ENCODE peak calls at places on chromosomes 12 and 14, in seven cellular contexts. S is neural progenitor cell, U is OCI-LY7, X is PC-3, L is GM23338, Y is MM.1S, V is HCT116. E is an unnamed sample.

GRCh38 chr12:26196424-26196722 is 1.0 kb downstream of the SSPN start:
- DNase-seq in S (no peak), U (no peak), X (no peak), L (no peak), Y (no peak), V (no peak), E (peak; percentile 19)

GRCh38 chr14:50040401-50040775 is 76.0 kb downstream of the VCPKMT start:
- DNase-seq in S (no peak), U (peak; percentile 61), X (peak; percentile 91), L (no peak), Y (peak; percentile 28), V (no peak), E (peak; percentile 71)

GRCh38 chr12:109910969-109911348 is 10.9 kb downstream of the TCHP start:
- DNase-seq in S (peak; percentile 77), U (peak; percentile 30), X (peak; percentile 64), L (peak; percentile 93), Y (no peak), V (peak; percentile 43), E (peak; percentile 20)

GRCh38 chr12:88305491-88305890 is 163.4 kb downstream of the TMTC3 start:
- DNase-seq in S (no peak), U (no peak), X (peak; percentile 3), L (no peak), Y (no peak), V (no peak), E (no peak)

GRCh38 chr12:57118711-57119271 is 7.6 kb upstream of the STAT6 start:
- DNase-seq in S (no peak), U (peak; percentile 38), X (peak; percentile 87), L (no peak), Y (no peak), V (no peak), E (no peak)

GRCh38 chr14:28767851-28768548 is 1.4 kb downstream of the FOXG1 start:
- DNase-seq in S (peak; percentile 78), U (no peak), X (no peak), L (peak; percentile 94), Y (no peak), V (no peak), E (peak; percentile 49)

GRCh38 chr14:58815046-58815701 is 177.4 kb downstream of the DACT1 start:
- DNase-seq in S (no peak), U (no peak), X (peak; percentile 40), L (no peak), Y (no peak), V (no peak), E (no peak)

GRCh38 chr14:105968291-105968690 is 441.9 kb downstream of the TMEM121 start:
- DNase-seq in S (no peak), U (no peak), X (no peak), L (no peak), Y (no peak), V (no peak), E (no peak)

GRCh38 chr14:79411403-79412174 is 799.7 kb downstream of the DIO2 start:
- DNase-seq in S (no peak), U (no peak), X (peak; percentile 62), L (no peak), Y (no peak), V (no peak), E (no peak)

GRCh38 chr12:42129595-42130204 is 15.0 kb downstream of the GXYLT1 start:
- DNase-seq in S (peak; percentile 66), U (peak; percentile 29), X (peak; percentile 80), L (peak; percentile 79), Y (peak; percentile 39), V (peak; percentile 61), E (peak; percentile 68)

GRCh38 chr14:60734465-60735242 is at the start of gene MNAT1:
- DNase-seq in S (peak; percentile 88), U (peak; percentile 89), X (peak; percentile 95), L (peak; percentile 91), Y (peak; percentile 63), V (peak; percentile 78), E (peak; percentile 88)

GRCh38 chr14:100825691-100826331 is at the start of gene MEG3:
- DNase-seq in S (no peak), U (no peak), X (no peak), L (no peak), Y (no peak), V (no peak), E (no peak)

GRCh38 chr14:101584049-101584859 is 23.0 kb downstream of the DIO3 start:
- DNase-seq in S (no peak), U (no peak), X (no peak), L (peak; percentile 26), Y (no peak), V (no peak), E (peak; percentile 44)

GRCh38 chr12:123469978-123470377 is 12.0 kb downstream of the SNRNP35 start:
- DNase-seq in S (no peak), U (no peak), X (no peak), L (no peak), Y (no peak), V (no peak), E (no peak)

GRCh38 chr14:91219505-91220389 is 24.8 kb downstream of the GPR68 start:
- DNase-seq in S (no peak), U (no peak), X (no peak), L (no peak), Y (no peak), V (no peak), E (no peak)

GRCh38 chr12:64478661-64479060 is 26.7 kb downstream of the TBK1 start:
- DNase-seq in S (no peak), U (no peak), X (no peak), L (no peak), Y (no peak), V (no peak), E (no peak)

DNA sequence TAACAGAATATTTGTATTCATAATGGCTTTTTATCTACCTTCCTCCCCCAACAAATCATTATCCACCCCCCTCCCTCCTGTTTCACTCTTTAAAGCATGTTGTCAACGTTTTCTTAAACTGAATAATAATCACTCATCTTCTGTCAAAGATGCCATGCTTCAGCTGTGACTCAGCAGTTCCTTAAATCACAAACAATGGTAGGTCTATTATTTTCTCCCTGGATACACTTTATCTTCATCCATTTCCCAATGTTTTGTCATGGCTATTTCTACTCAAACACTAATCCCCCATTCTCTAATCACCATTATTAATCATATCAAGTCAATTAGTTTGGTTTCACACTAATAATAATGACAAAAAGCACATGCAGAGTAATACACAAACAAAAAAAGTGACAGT is 6.5 kb downstream of the CLEC12B start:
- DNase-seq in S (no peak), U (no peak), X (peak; percentile 54), L (no peak), Y (no peak), V (no peak), E (no peak)
- H2AFZ ChIP-seq in S (no peak overlapping the region), U (no peak overlapping the region), X (no peak overlapping the region), L (no peak overlapping the region), Y (no peak overlapping the region), V (no peak overlapping the region), E (no peak overlapping the region)

GRCh38 chr14:64937176-64937820 is 5.2 kb downstream of the GPX2 start:
- DNase-seq in S (no peak), U (no peak), X (no peak), L (no peak), Y (peak; percentile 62), V (no peak), E (no peak)
- TF ChIP-seq EZH2phosphoT487 in S (no peak), U (no peak), X (no peak), L (no peak), Y (no peak), V (no peak), E (no peak)

GRCh38 chr14:92846162-92846897 is 52.2 kb downstream of the GOLGA5 start:
- DNase-seq in S (no peak), U (no peak), X (peak; percentile 46), L (no peak), Y (no peak), V (peak; percentile 2), E (peak; percentile 16)

GRCh38 chr14:92847220-92848148 is 53.4 kb downstream of the GOLGA5 start:
- DNase-seq in S (no peak), U (no peak), X (no peak), L (no peak), Y (no peak), V (no peak), E (no peak)

GRCh38 chr14:92850492-92850891 is 56.4 kb downstream of the GOLGA5 start:
- DNase-seq in S (no peak), U (peak; percentile 21), X (no peak), L (no peak), Y (peak; percentile 41), V (no peak), E (no peak)

GRCh38 chr14:92844220-92844619 is 50.1 kb downstream of the GOLGA5 start:
- DNase-seq in S (no peak), U (no peak), X (peak; percentile 39), L (no peak), Y (no peak), V (no peak), E (no peak)

GRCh38 chr14:92848941-92849340 is 54.8 kb downstream of the GOLGA5 start:
- DNase-seq in S (no peak), U (no peak), X (no peak), L (no peak), Y (no peak), V (no peak), E (no peak)
- H3K4me2 ChIP-seq in S (no peak overlapping the region), U (no peak overlapping the region), X (no peak overlapping the region), L (no peak overlapping the region), Y (no peak overlapping the region), V (no peak overlapping the region), E (no peak overlapping the region)

GRCh38 chr12:121289962-121290361 is 6.5 kb downstream of the CAMKK2 start:
- DNase-seq in S (no peak), U (no peak), X (no peak), L (no peak), Y (no peak), V (no peak), E (no peak)

GRCh38 chr12:121287267-121287954 is 9.1 kb downstream of the CAMKK2 start:
- DNase-seq in S (no peak), U (no peak), X (no peak), L (no peak), Y (no peak), V (no peak), E (no peak)

GRCh38 chr12:121290410-121290809 is 6.1 kb downstream of the CAMKK2 start:
- DNase-seq in S (no peak), U (no peak), X (no peak), L (no peak), Y (no peak), V (no peak), E (no peak)

GRCh38 chr12:121288158-121288848 is 8.2 kb downstream of the CAMKK2 start:
- DNase-seq in S (no peak), U (no peak), X (no peak), L (no peak), Y (no peak), V (no peak), E (no peak)

GRCh38 chr12:121288941-121289340 is 7.6 kb downstream of the CAMKK2 start:
- DNase-seq in S (no peak), U (no peak), X (no peak), L (no peak), Y (no peak), V (no peak), E (no peak)
- H2AFZ ChIP-seq in S (no peak overlapping the region), U (no peak overlapping the region), X (no peak overlapping the region), L (no peak overlapping the region), Y (no peak overlapping the region), V (no peak overlapping the region), E (no peak overlapping the region)